ENCODE peak calls at places on chromosomes 1 and 21, in nine cellular contexts. W is epithelial cell of esophagus; K is nucleus accumbens; O is HEK293T; Z is HuH-7.5; C is AG08395; J is NCI-H345; R is activated gamma-delta T cell treated with anti-CD3 and anti-CD28 coated beads, Interleukin-2, amount 50 U/mL, for 16 hours; T is activated T-helper 9 cell treated with anti-CD3 and anti-CD28 coated beads, Interleukin-2, amount 50 U/mL, for 16 hours. Q is an unnamed sample.

GRCh38 chr1:6888268-6888667 is 103.0 kb downstream of the CAMTA1 start:
- DNase-seq in R (no peak), C (no peak), K (no peak), W (peak; percentile 23), J (no peak), O (no peak), Z (no peak), T (no peak), Q (peak; percentile 19)

GRCh38 chr1:221888218-221888617 is 146.3 kb upstream of the DUSP10 start:
- DNase-seq in O (no peak), C (no peak), T (no peak), K (no peak), R (no peak), W (no peak), J (no peak), Z (no peak), Q (no peak)

GRCh38 chr1:1285102-1285571 is 4.9 kb downstream of the SCNN1D start:
- DNase-seq in T (no peak), R (no peak), Z (no peak), C (no peak), J (no peak), W (no peak), K (no peak), O (no peak), Q (no peak)

GRCh38 chr1:157045251-157046218 is at the start of gene ARHGEF11:
- DNase-seq in J (peak; percentile 88), R (no peak), Z (peak; percentile 85), O (peak; percentile 92), C (peak; percentile 95), K (peak; percentile 77), T (no peak), W (peak; percentile 86), Q (peak; percentile 86)

GRCh38 chr21:45292399-45293213 is 4.9 kb upstream of the POFUT2 start:
- DNase-seq in W (peak; percentile 72), C (peak; percentile 85), R (peak; percentile 55), J (peak; percentile 87), K (peak; percentile 68), O (peak; percentile 89), T (peak; percentile 58), Z (peak; percentile 91), Q (peak; percentile 79)

GRCh38 chr1:68269637-68270430 is 37.5 kb upstream of the WLS start:
- DNase-seq in C (no peak), J (no peak), K (no peak), O (no peak), R (no peak), W (peak; percentile 76), Z (no peak), T (no peak), Q (peak; percentile 53)

GRCh38 chr1:16236091-16236494 is 890 bp downstream of the CPLANE2 start:
- DNase-seq in T (peak; percentile 20), J (peak; percentile 84), K (no peak), W (peak; percentile 75), R (no peak), O (no peak), C (peak; percentile 37), Z (peak; percentile 50), Q (peak; percentile 34)

GRCh38 chr1:235105051-235106043 is 23.3 kb downstream of the TOMM20 start:
- DNase-seq in T (no peak), K (no peak), J (no peak), Z (no peak), C (no peak), R (no peak), O (no peak), W (peak; percentile 26), Q (peak; percentile 45)

GRCh38 chr1:25711555-25712298 is 88.3 kb upstream of the SELENON start:
- DNase-seq in R (peak; percentile 17), T (peak; percentile 23), Z (no peak), O (no peak), W (peak; percentile 39), K (no peak), J (no peak), C (no peak), Q (peak; percentile 64)

GRCh38 chr1:230701434-230701833 is 12.5 kb downstream of the AGT start:
- DNase-seq in W (no peak), R (no peak), C (no peak), T (no peak), J (no peak), Z (no peak), K (no peak), O (no peak), Q (no peak)

GRCh38 chr1:25947027-25947426 is 40.8 kb upstream of the STMN1 start:
- DNase-seq in R (no peak), Z (no peak), W (no peak), K (no peak), O (no peak), C (no peak), T (no peak), J (no peak), Q (no peak)

GRCh38 chr21:44686843-44687561 is 5.0 kb upstream of the KRTAP12-1 start:
- DNase-seq in T (no peak), Z (no peak), C (no peak), J (peak; percentile 48), R (no peak), K (no peak), W (no peak), O (no peak), Q (no peak)

GRCh38 chr1:11499825-11500331 is 20.9 kb downstream of the DISP3 start:
- DNase-seq in O (no peak), T (no peak), J (peak; percentile 72), C (no peak), W (no peak), R (no peak), Z (no peak), K (peak; percentile 19), Q (no peak)

GRCh38 chr1:153498746-153499145 is 37.0 kb downstream of the S100A6 start:
- DNase-seq in T (no peak), Z (no peak), K (no peak), O (no peak), J (no peak), R (no peak), W (no peak), C (no peak), Q (peak; percentile 14)

GRCh38 chr1:232853994-232854532 is 48.8 kb downstream of the MAP10 start:
- DNase-seq in O (no peak), Z (no peak), R (no peak), W (peak; percentile 33), C (peak; percentile 78), J (no peak), K (no peak), T (no peak), Q (no peak)

GRCh38 chr1:12495725-12496124 is 122.3 kb downstream of the DHRS3 start:
- DNase-seq in J (no peak), O (no peak), R (no peak), Z (no peak), K (no peak), W (no peak), T (no peak), C (no peak), Q (no peak)

GRCh38 chr1:110032327-110032726 is 2.1 kb upstream of the STRIP1 start:
- DNase-seq in C (no peak), K (no peak), Z (no peak), R (no peak), W (no peak), J (no peak), O (no peak), T (no peak), Q (no peak)

GRCh38 chr1:7490576-7490975 is 280.5 kb upstream of the VAMP3 start:
- DNase-seq in O (no peak), T (no peak), J (peak; percentile 19), Z (no peak), W (no peak), C (no peak), K (no peak), R (no peak), Q (no peak)

GRCh38 chr1:106646261-106646660 is 410.2 kb upstream of the PRMT6 start:
- DNase-seq in K (no peak), Z (no peak), T (no peak), R (no peak), O (no peak), C (no peak), W (no peak), J (no peak), Q (no peak)

GRCh38 chr1:161182214-161182613 is 4.9 kb upstream of the B4GALT3 start:
- DNase-seq in O (no peak), T (peak; percentile 38), Z (no peak), R (peak; percentile 42), K (no peak), W (peak; percentile 70), J (no peak), C (peak; percentile 64), Q (peak; percentile 78)

GRCh38 chr1:7576946-7577657 is 194.0 kb upstream of the VAMP3 start:
- DNase-seq in Z (no peak), O (peak; percentile 20), W (peak; percentile 18), T (no peak), J (no peak), K (no peak), C (peak; percentile 48), R (no peak), Q (no peak)

GRCh38 chr1:116352349-116352813 is 20.7 kb upstream of the ATP1A1 start:
- DNase-seq in R (no peak), O (no peak), K (no peak), C (no peak), J (no peak), Z (no peak), T (no peak), W (peak; percentile 41), Q (no peak)

GRCh38 chr1:4675454-4676186 is 21.2 kb downstream of the AJAP1 start:
- DNase-seq in C (no peak), Z (no peak), K (no peak), O (no peak), J (no peak), W (no peak), T (no peak), R (no peak), Q (no peak)

GRCh38 chr1:213523781-213524398 is 463.9 kb upstream of the PROX1 start:
- DNase-seq in C (no peak), K (no peak), W (no peak), J (no peak), O (no peak), T (no peak), R (no peak), Z (no peak), Q (no peak)

GRCh38 chr1:3019007-3019515 is 2.2 kb upstream of the ACTRT2 start:
- DNase-seq in C (no peak), J (no peak), Z (no peak), K (no peak), T (no peak), R (no peak), O (no peak), W (no peak), Q (no peak)

GRCh38 chr1:111364690-111365089 is 62.8 kb downstream of the OVGP1 start:
- DNase-seq in W (peak; percentile 40), O (no peak), J (no peak), R (no peak), T (no peak), K (no peak), Z (no peak), C (no peak), Q (no peak)

GRCh38 chr21:43767980-43768867 is 7.9 kb downstream of the CSTB start:
- DNase-seq in T (no peak), K (no peak), W (peak; percentile 94), R (no peak), Z (no peak), C (peak; percentile 61), J (no peak), O (no peak), Q (peak; percentile 74)

GRCh38 chr1:44134071-44134920 is 7.1 kb downstream of the KLF18 start:
- DNase-seq in Z (no peak), K (no peak), W (no peak), R (no peak), J (no peak), T (no peak), O (no peak), C (no peak), Q (no peak)

GRCh38 chr21:25572895-25573310 is 34.4 kb downstream of the MRPL39 start:
- DNase-seq in T (no peak), K (no peak), Z (no peak), R (no peak), J (no peak), W (no peak), C (no peak), O (no peak), Q (no peak)

Q was measured in HCEC 1CT.